ENCODE peak calls at places on chromosomes 6 and 20, in four cellular contexts. W, T, Y and N are unnamed samples. For H3K4me1, the result is how much of the 10 kb centered on the place peaks cover.

GRCh38 chr6:35489995-35490791 is 6.7 kb downstream of the TEAD3 start:
- DNase-seq in W (peak), T (no peak), Y (peak), N (no peak)

GRCh38 chr20:9996944-9997343 is 37.8 kb upstream of the ANKEF1 start:
- DNase-seq in W (no peak), T (no peak), Y (no peak), N (no peak)

GRCh38 chr20:18304618-18305017 is 16.3 kb downstream of the ZNF133 start:
- DNase-seq in W (no peak), T (peak), Y (no peak), N (no peak)

GRCh38 chr6:22886881-22887581 is 317.7 kb downstream of the HDGFL1 start:
- DNase-seq in W (no peak), T (no peak), Y (no peak), N (no peak)

GRCh38 chr6:40922281-40922680 is 116.7 kb downstream of the UNC5CL start:
- DNase-seq in W (no peak), T (no peak), Y (no peak), N (no peak)

GRCh38 chr6:4880373-4880762 is 104.2 kb downstream of the CDYL start:
- DNase-seq in W (no peak), T (no peak), Y (no peak), N (no peak)

GRCh38 chr20:44901972-44902371 is 7.9 kb upstream of the PABPC1L start:
- DNase-seq in W (no peak), T (no peak), Y (no peak), N (no peak)

GRCh38 chr6:111113731-111114438 is 26.6 kb downstream of the SLC16A10 start:
- DNase-seq in W (no peak), T (no peak), Y (no peak), N (peak)

GRCh38 chr6:101085327-101085726 is 204.2 kb upstream of the ASCC3 start:
- DNase-seq in W (no peak), T (no peak), Y (no peak), N (no peak)

GRCh38 chr6:11374036-11375010 is 141.9 kb upstream of the NEDD9 start:
- DNase-seq in W (no peak), T (no peak), Y (no peak), N (no peak)

GRCh38 chr20:45138451-45139300 is 14.4 kb upstream of the WFDC12 start:
- DNase-seq in W (no peak), T (peak), Y (peak), N (no peak)

GRCh38 chr6:77740380-77740779 is 87.5 kb downstream of the MEI4 start:
- DNase-seq in W (no peak), T (peak), Y (no peak), N (no peak)

GRCh38 chr6:26240981-26241770 is 123.8 kb upstream of the BTN3A2 start:
- DNase-seq in W (no peak), T (no peak), Y (peak), N (no peak)

GRCh38 chr6:43966806-43967575 is 160.3 kb downstream of the MRPL14 start:
- DNase-seq in W (no peak), T (no peak), Y (no peak), N (no peak)

GRCh38 chr6:124753562-124753961 is 208.7 kb upstream of the RNF217 start:
- DNase-seq in W (no peak), T (no peak), Y (no peak), N (no peak)

GRCh38 chr20:33668087-33668790 is 1.5 kb downstream of the ACTL10 start:
- DNase-seq in W (peak), T (peak), Y (no peak), N (peak)

GRCh38 chr20:33664762-33665144 is 2.0 kb upstream of the ACTL10 start:
- DNase-seq in W (no peak), T (no peak), Y (no peak), N (no peak)

GRCh38 chr20:33667245-33668086 is 723 bp downstream of the ACTL10 start:
- DNase-seq in W (peak), T (no peak), Y (peak), N (no peak)

GRCh38 chr20:33668791-33669155 is 2.0 kb downstream of the ACTL10 start:
- DNase-seq in W (no peak), T (no peak), Y (no peak), N (no peak)

GRCh38 chr20:33666293-33667244 is at the start of gene ACTL10:
- DNase-seq in W (peak), T (no peak), Y (peak), N (peak)
- TF ChIP-seq POLR2A in W (peak), T (no peak), Y (no peak), N (peak)

GRCh38 chr6:144285798-144286502 is 815 bp downstream of the UTRN start:
- DNase-seq in W (peak), T (peak), Y (peak), N (peak)
- H3K4me1 ChIP-seq in W (under half), T (under half), Y (under half), N (under half)

GRCh38 chr20:51488331-51488730 is 54.2 kb downstream of the NFATC2 start:
- DNase-seq in W (no peak), T (no peak), Y (no peak), N (no peak)
- H3K27ac ChIP-seq in W (peak), T (no peak), Y (no peak), N (no peak)

GRCh38 chr20:53594068-53595017 is 704 bp upstream of the ZNF217 start:
- DNase-seq in W (peak), T (peak), Y (peak), N (peak)
- TF ChIP-seq POLR2A in W (peak), T (peak), Y (no peak), N (peak)

GRCh38 chr20:36466089-36466488 is 75.2 kb upstream of the MYL9 start:
- DNase-seq in W (no peak), T (no peak), Y (no peak), N (no peak)
- H3K4me1 ChIP-seq in W (under half), T (half or more), Y (half or more), N (half or more)

GRCh38 chr20:25277051-25277801 is 29.3 kb downstream of the PYGB start:
- DNase-seq in W (peak), T (no peak), Y (no peak), N (peak)

GRCh38 chr20:25276533-25277050 is 28.7 kb downstream of the PYGB start:
- DNase-seq in W (peak), T (no peak), Y (no peak), N (peak)

GRCh38 chr20:25274891-25275812 is 27.3 kb downstream of the PYGB start:
- DNase-seq in W (peak), T (no peak), Y (peak), N (no peak)

GRCh38 chr20:25274481-25274880 is 26.6 kb downstream of the PYGB start:
- DNase-seq in W (peak), T (no peak), Y (peak), N (peak)

GRCh38 chr20:25275813-25276532 is 28.1 kb downstream of the PYGB start:
- DNase-seq in W (peak), T (no peak), Y (peak), N (peak)
- H3K27ac ChIP-seq in W (no peak), T (peak), Y (no peak), N (no peak)

DNA sequence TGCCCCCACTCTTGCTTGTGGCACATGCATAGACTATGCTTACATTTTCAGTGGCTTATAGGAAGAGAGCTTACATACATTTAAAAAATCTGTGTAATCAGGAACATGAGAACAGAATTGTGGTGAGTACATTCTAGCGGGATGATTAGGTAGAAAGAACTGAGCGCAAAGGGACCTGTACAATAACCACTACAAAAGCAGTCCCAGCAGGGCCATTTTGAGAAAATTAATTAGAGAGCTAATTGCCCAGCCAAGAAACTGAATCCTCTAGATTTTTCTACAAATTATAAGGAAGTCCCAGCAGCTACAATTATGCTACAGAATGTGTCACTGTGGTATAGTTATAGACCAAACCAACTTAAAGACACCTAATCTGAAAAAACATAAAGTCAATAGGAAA is 105.6 kb upstream of the TNFAIP3 start:
- DNase-seq in W (no peak), T (no peak), Y (no peak), N (no peak)
- TF ChIP-seq POLR2A in W (no peak), T (no peak), Y (no peak), N (no peak)